ENCODE peak calls at places on chromosomes 4 and X, in seven cellular contexts. One of them, this sample, is unnamed.
A peak's percentile ranks its signal among the peaks of the same experiment; 100 is the strongest.

GRCh38 chr4:77007358-77008230 is 58.0 kb downstream of the SEPTIN11 start:
- DNase-seq in tibial artery: no peak
- DNase-seq in psoas muscle: no peak
- DNase-seq in neural progenitor cell: no peak
- DNase-seq in ovary: no peak
- DNase-seq in Peyer's patch: no peak
- DNase-seq in uterus: no peak
- DNase-seq in this sample: no peak

GRCh38 chr4:7068883-7069282 is 1.0 kb upstream of the GRPEL1 start:
- DNase-seq in tibial artery: peak; percentile 62
- DNase-seq in psoas muscle: no peak
- DNase-seq in neural progenitor cell: peak; percentile 75
- DNase-seq in ovary: no peak
- DNase-seq in Peyer's patch: no peak
- DNase-seq in uterus: no peak
- DNase-seq in this sample: no peak

GRCh38 chrX:131917588-131917987 is 105.5 kb upstream of the STK26 start:
- DNase-seq in tibial artery: no peak
- DNase-seq in psoas muscle: no peak
- DNase-seq in neural progenitor cell: no peak
- DNase-seq in ovary: no peak
- DNase-seq in Peyer's patch: no peak
- DNase-seq in uterus: no peak
- DNase-seq in this sample: no peak

GRCh38 chr4:68359508-68359907 is 9.6 kb upstream of the YTHDC1 start:
- DNase-seq in tibial artery: no peak
- DNase-seq in psoas muscle: no peak
- DNase-seq in neural progenitor cell: no peak
- DNase-seq in ovary: no peak
- DNase-seq in Peyer's patch: no peak
- DNase-seq in uterus: no peak
- DNase-seq in this sample: no peak

GRCh38 chrX:54357414-54358377 is at the start of gene WNK3:
- DNase-seq in tibial artery: peak; percentile 86
- DNase-seq in psoas muscle: peak; percentile 69
- DNase-seq in neural progenitor cell: peak; percentile 95
- DNase-seq in ovary: peak; percentile 90
- DNase-seq in Peyer's patch: peak; percentile 46
- DNase-seq in uterus: peak; percentile 87
- DNase-seq in this sample: peak; percentile 37

GRCh38 chr4:7365472-7366179 is 69.1 kb downstream of the PSAPL1 start:
- DNase-seq in tibial artery: no peak
- DNase-seq in psoas muscle: no peak
- DNase-seq in neural progenitor cell: no peak
- DNase-seq in ovary: no peak
- DNase-seq in Peyer's patch: no peak
- DNase-seq in uterus: no peak
- DNase-seq in this sample: no peak

GRCh38 chrX:149510386-149510785 is 5.3 kb upstream of the IDS start:
- DNase-seq in tibial artery: no peak
- DNase-seq in psoas muscle: no peak
- DNase-seq in neural progenitor cell: peak; percentile 13
- DNase-seq in ovary: no peak
- DNase-seq in Peyer's patch: no peak
- DNase-seq in uterus: no peak
- DNase-seq in this sample: no peak

GRCh38 chrX:19772306-19772705 is 115.1 kb downstream of the SH3KBP1 start:
- DNase-seq in tibial artery: no peak
- DNase-seq in psoas muscle: no peak
- DNase-seq in neural progenitor cell: no peak
- DNase-seq in ovary: peak; percentile 24
- DNase-seq in Peyer's patch: no peak
- DNase-seq in uterus: peak; percentile 24
- DNase-seq in this sample: no peak

GRCh38 chrX:2548731-2549423 is 48.1 kb upstream of the DHRSX start:
- DNase-seq in tibial artery: no peak
- DNase-seq in psoas muscle: no peak
- DNase-seq in neural progenitor cell: no peak
- DNase-seq in ovary: no peak
- DNase-seq in Peyer's patch: no peak
- DNase-seq in uterus: no peak
- DNase-seq in this sample: no peak

GRCh38 chrX:13574600-13574999 is 5.2 kb downstream of the EGFL6 start:
- DNase-seq in tibial artery: no peak
- DNase-seq in psoas muscle: no peak
- DNase-seq in neural progenitor cell: no peak
- DNase-seq in ovary: no peak
- DNase-seq in Peyer's patch: no peak
- DNase-seq in uterus: no peak
- DNase-seq in this sample: no peak

GRCh38 chrX:71533850-71534515 is 1.1 kb downstream of the OGT start:
- DNase-seq in tibial artery: peak; percentile 68
- DNase-seq in psoas muscle: no peak
- DNase-seq in neural progenitor cell: peak; percentile 65
- DNase-seq in ovary: peak; percentile 32
- DNase-seq in Peyer's patch: peak; percentile 55
- DNase-seq in uterus: peak; percentile 37
- DNase-seq in this sample: peak; percentile 45

GRCh38 chrX:18701621-18702361 is 5.7 kb upstream of the PPEF1 start:
- DNase-seq in tibial artery: no peak
- DNase-seq in psoas muscle: no peak
- DNase-seq in neural progenitor cell: no peak
- DNase-seq in ovary: no peak
- DNase-seq in Peyer's patch: no peak
- DNase-seq in uterus: peak; percentile 40
- DNase-seq in this sample: peak; percentile 23

GRCh38 chrX:39162322-39162721 is 361.1 kb downstream of the MID1IP1 start:
- DNase-seq in tibial artery: no peak
- DNase-seq in psoas muscle: peak; percentile 33
- DNase-seq in neural progenitor cell: peak; percentile 54
- DNase-seq in ovary: peak; percentile 48
- DNase-seq in Peyer's patch: peak; percentile 70
- DNase-seq in uterus: no peak
- DNase-seq in this sample: peak; percentile 64

GRCh38 chr4:159042097-159042605 is 60.7 kb upstream of the RAPGEF2 start:
- DNase-seq in tibial artery: no peak
- DNase-seq in psoas muscle: no peak
- DNase-seq in neural progenitor cell: no peak
- DNase-seq in ovary: no peak
- DNase-seq in Peyer's patch: no peak
- DNase-seq in uterus: no peak
- DNase-seq in this sample: peak; percentile 41

GRCh38 chrX:2928583-2929434 is at the start of gene ARSD:
- DNase-seq in tibial artery: peak; percentile 94
- DNase-seq in psoas muscle: peak; percentile 88
- DNase-seq in neural progenitor cell: peak; percentile 95
- DNase-seq in ovary: peak; percentile 89
- DNase-seq in Peyer's patch: peak; percentile 87
- DNase-seq in uterus: peak; percentile 94
- DNase-seq in this sample: peak; percentile 96

GRCh38 chr4:173498771-173499170 is 31.3 kb downstream of the HAND2 start:
- DNase-seq in tibial artery: no peak
- DNase-seq in psoas muscle: no peak
- DNase-seq in neural progenitor cell: no peak
- DNase-seq in ovary: no peak
- DNase-seq in Peyer's patch: no peak
- DNase-seq in uterus: no peak
- DNase-seq in this sample: no peak

GRCh38 chr4:137267024-137267423 is 265.3 kb downstream of the PCDH18 start:
- DNase-seq in tibial artery: no peak
- DNase-seq in psoas muscle: no peak
- DNase-seq in neural progenitor cell: no peak
- DNase-seq in ovary: no peak
- DNase-seq in Peyer's patch: no peak
- DNase-seq in uterus: no peak
- DNase-seq in this sample: no peak

GRCh38 chr4:168846414-168846813 is 163.6 kb downstream of the CBR4 start:
- DNase-seq in tibial artery: no peak
- DNase-seq in psoas muscle: no peak
- DNase-seq in neural progenitor cell: no peak
- DNase-seq in ovary: no peak
- DNase-seq in Peyer's patch: no peak
- DNase-seq in uterus: no peak
- DNase-seq in this sample: no peak

GRCh38 chr4:168842186-168842585 is 167.9 kb downstream of the CBR4 start:
- DNase-seq in tibial artery: no peak
- DNase-seq in psoas muscle: no peak
- DNase-seq in neural progenitor cell: no peak
- DNase-seq in ovary: no peak
- DNase-seq in Peyer's patch: no peak
- DNase-seq in uterus: no peak
- DNase-seq in this sample: no peak

GRCh38 chr4:168843635-168844034 is 166.4 kb downstream of the CBR4 start:
- DNase-seq in tibial artery: no peak
- DNase-seq in psoas muscle: no peak
- DNase-seq in neural progenitor cell: no peak
- DNase-seq in ovary: no peak
- DNase-seq in Peyer's patch: no peak
- DNase-seq in uterus: no peak
- DNase-seq in this sample: no peak

GRCh38 chr4:168845897-168846296 is 164.2 kb downstream of the CBR4 start:
- DNase-seq in tibial artery: no peak
- DNase-seq in psoas muscle: no peak
- DNase-seq in neural progenitor cell: no peak
- DNase-seq in ovary: no peak
- DNase-seq in Peyer's patch: no peak
- DNase-seq in uterus: no peak
- DNase-seq in this sample: no peak

GRCh38 chr4:168844261-168845039 is 165.6 kb downstream of the CBR4 start:
- DNase-seq in tibial artery: no peak
- DNase-seq in psoas muscle: no peak
- DNase-seq in neural progenitor cell: no peak
- DNase-seq in ovary: no peak
- DNase-seq in Peyer's patch: no peak
- DNase-seq in uterus: no peak
- DNase-seq in this sample: no peak
- H3K4me1 ChIP-seq in tibial artery: no peaks in the 10 kb centered on the region
- H3K4me1 ChIP-seq in psoas muscle: peaks cover 83% of the 10 kb centered on the region
- H3K4me1 ChIP-seq in neural progenitor cell: peaks cover 57% of the 10 kb centered on the region
- H3K4me1 ChIP-seq in ovary: peaks cover 25% of the 10 kb centered on the region
- H3K4me1 ChIP-seq in Peyer's patch: no peaks in the 10 kb centered on the region
- H3K4me1 ChIP-seq in uterus: peaks cover 4% of the 10 kb centered on the region
- H3K4me1 ChIP-seq in this sample: no peaks in the 10 kb centered on the region

DNA sequence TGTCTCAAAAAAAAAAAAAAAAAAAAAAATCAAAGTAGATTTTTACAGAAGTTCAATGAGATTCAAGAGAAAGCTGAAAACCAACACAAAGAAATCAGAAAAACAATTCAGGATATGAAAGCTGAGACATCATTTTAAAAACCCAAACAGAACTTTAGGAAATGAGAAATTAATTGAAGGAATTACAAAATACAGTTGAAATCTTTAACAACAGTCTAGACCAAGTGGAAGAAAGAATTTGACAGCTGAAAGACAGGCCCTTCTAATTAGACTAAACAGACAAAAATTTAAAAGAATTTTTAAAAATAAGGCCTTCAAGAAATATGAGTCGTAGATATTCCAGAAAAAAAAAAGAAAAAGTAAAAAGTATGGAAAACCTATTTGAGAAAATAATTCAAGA is 33.9 kb upstream of the PLK4 start:
- DNase-seq in tibial artery: no peak
- DNase-seq in psoas muscle: no peak
- DNase-seq in neural progenitor cell: no peak
- DNase-seq in ovary: no peak
- DNase-seq in Peyer's patch: no peak
- DNase-seq in uterus: no peak
- DNase-seq in this sample: no peak
- H3K4me1 ChIP-seq in tibial artery: no peaks in the 10 kb centered on the region
- H3K4me1 ChIP-seq in psoas muscle: no peaks in the 10 kb centered on the region
- H3K4me1 ChIP-seq in neural progenitor cell: peaks cover 4% of the 10 kb centered on the region
- H3K4me1 ChIP-seq in ovary: no peaks in the 10 kb centered on the region
- H3K4me1 ChIP-seq in Peyer's patch: no peaks in the 10 kb centered on the region
- H3K4me1 ChIP-seq in uterus: no peaks in the 10 kb centered on the region
- H3K4me1 ChIP-seq in this sample: no peaks in the 10 kb centered on the region

GRCh38 chr4:30768278-30768677 is 48.1 kb downstream of the PCDH7 start:
- DNase-seq in tibial artery: no peak
- DNase-seq in psoas muscle: no peak
- DNase-seq in neural progenitor cell: no peak
- DNase-seq in ovary: no peak
- DNase-seq in Peyer's patch: no peak
- DNase-seq in uterus: no peak
- DNase-seq in this sample: no peak
- H3K4me1 ChIP-seq in tibial artery: no peaks in the 10 kb centered on the region
- H3K4me1 ChIP-seq in psoas muscle: no peaks in the 10 kb centered on the region
- H3K4me1 ChIP-seq in neural progenitor cell: peaks cover 7% of the 10 kb centered on the region
- H3K4me1 ChIP-seq in ovary: no peaks in the 10 kb centered on the region
- H3K4me1 ChIP-seq in Peyer's patch: no peaks in the 10 kb centered on the region
- H3K4me1 ChIP-seq in uterus: no peaks in the 10 kb centered on the region
- H3K4me1 ChIP-seq in this sample: no peaks in the 10 kb centered on the region

GRCh38 chr4:3244002-3244401 is 5.0 kb upstream of the MSANTD1 start:
- DNase-seq in tibial artery: no peak
- DNase-seq in psoas muscle: no peak
- DNase-seq in neural progenitor cell: no peak
- DNase-seq in ovary: no peak
- DNase-seq in Peyer's patch: no peak
- DNase-seq in uterus: no peak
- DNase-seq in this sample: no peak

GRCh38 chr4:3244747-3245146 is 4.2 kb upstream of the MSANTD1 start:
- DNase-seq in tibial artery: no peak
- DNase-seq in psoas muscle: no peak
- DNase-seq in neural progenitor cell: no peak
- DNase-seq in ovary: no peak
- DNase-seq in Peyer's patch: no peak
- DNase-seq in uterus: no peak
- DNase-seq in this sample: no peak

GRCh38 chr4:3246458-3247398 is 2.2 kb upstream of the MSANTD1 start:
- DNase-seq in tibial artery: no peak
- DNase-seq in psoas muscle: no peak
- DNase-seq in neural progenitor cell: no peak
- DNase-seq in ovary: no peak
- DNase-seq in Peyer's patch: no peak
- DNase-seq in uterus: no peak
- DNase-seq in this sample: no peak

GRCh38 chr4:3247399-3248177 is 1.4 kb upstream of the MSANTD1 start:
- DNase-seq in tibial artery: no peak
- DNase-seq in psoas muscle: no peak
- DNase-seq in neural progenitor cell: no peak
- DNase-seq in ovary: no peak
- DNase-seq in Peyer's patch: no peak
- DNase-seq in uterus: no peak
- DNase-seq in this sample: no peak

DNA sequence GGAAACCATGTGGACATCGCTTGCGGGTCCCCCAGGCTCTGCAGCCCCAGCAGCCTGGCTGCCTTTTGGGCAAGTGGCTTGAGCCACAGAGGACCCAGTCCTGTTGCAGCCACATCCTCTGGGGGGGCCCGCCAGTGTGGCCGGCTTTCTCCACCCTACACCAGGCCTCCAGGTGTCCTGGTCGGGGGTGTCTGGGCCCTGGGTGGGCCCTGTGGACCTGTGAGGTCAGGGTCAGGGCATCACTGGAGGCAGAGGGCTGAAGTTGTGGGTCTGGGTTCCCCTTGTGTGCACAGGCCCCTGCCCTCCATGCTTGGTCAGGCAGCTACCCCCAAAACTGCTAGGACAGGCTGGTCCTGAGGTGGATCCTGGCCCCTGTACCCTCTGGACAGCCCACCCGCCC is 3.3 kb upstream of the MSANTD1 start:
- DNase-seq in tibial artery: no peak
- DNase-seq in psoas muscle: no peak
- DNase-seq in neural progenitor cell: no peak
- DNase-seq in ovary: no peak
- DNase-seq in Peyer's patch: no peak
- DNase-seq in uterus: no peak
- DNase-seq in this sample: no peak
- H3K4me1 ChIP-seq in tibial artery: no peaks in the 10 kb centered on the region
- H3K4me1 ChIP-seq in psoas muscle: no peaks in the 10 kb centered on the region
- H3K4me1 ChIP-seq in neural progenitor cell: no peaks in the 10 kb centered on the region
- H3K4me1 ChIP-seq in ovary: peaks cover 14% of the 10 kb centered on the region
- H3K4me1 ChIP-seq in Peyer's patch: no peaks in the 10 kb centered on the region
- H3K4me1 ChIP-seq in uterus: peaks cover 6% of the 10 kb centered on the region
- H3K4me1 ChIP-seq in this sample: no peaks in the 10 kb centered on the region

GRCh38 chr4:40912455-40913055 is 162.8 kb downstream of the NSUN7 start:
- DNase-seq in tibial artery: no peak
- DNase-seq in psoas muscle: no peak
- DNase-seq in neural progenitor cell: no peak
- DNase-seq in ovary: no peak
- DNase-seq in Peyer's patch: no peak
- DNase-seq in uterus: no peak
- DNase-seq in this sample: no peak
- H3K4me1 ChIP-seq in tibial artery: no peaks in the 10 kb centered on the region
- H3K4me1 ChIP-seq in psoas muscle: peaks cover 32% of the 10 kb centered on the region
- H3K4me1 ChIP-seq in neural progenitor cell: peaks cover 10% of the 10 kb centered on the region
- H3K4me1 ChIP-seq in ovary: no peaks in the 10 kb centered on the region
- H3K4me1 ChIP-seq in Peyer's patch: no peaks in the 10 kb centered on the region
- H3K4me1 ChIP-seq in uterus: no peaks in the 10 kb centered on the region
- H3K4me1 ChIP-seq in this sample: peaks cover 4% of the 10 kb centered on the region